ENCODE peak calls at places on chromosomes 16 and 17, in five cellular contexts. K is activated CD4-positive, CD25-positive, alpha-beta regulatory T cell; W is cardiac muscle cell; O is HFFc6; M is NAMALWA. B is an unnamed sample.

GRCh38 chr17:17691468-17692263 is 10.4 kb downstream of the RAI1 start:
- DNase-seq in K (no peak), M (peak; percentile 26), W (no peak), O (no peak), B (peak; percentile 89)

GRCh38 chr17:57557793-57558681 is 187.1 kb downstream of the CCDC182 start:
- DNase-seq in O (peak; percentile 63), K (no peak), W (no peak), M (peak; percentile 80), B (peak; percentile 81)

GRCh38 chr16:85176541-85177447 is 64.5 kb upstream of the CIBAR2 start:
- DNase-seq in O (no peak), W (no peak), K (no peak), M (peak; percentile 19), B (peak; percentile 28)

GRCh38 chr16:84925092-84925772 is 86.1 kb downstream of the ZDHHC7 start:
- DNase-seq in K (peak; percentile 30), W (peak; percentile 60), M (peak; percentile 74), O (no peak), B (peak; percentile 76)

GRCh38 chr17:80177986-80178590 is 8.3 kb downstream of the CARD14 start:
- DNase-seq in O (no peak), M (no peak), W (no peak), K (no peak), B (no peak)

GRCh38 chr16:71540-72341 is 690 bp downstream of the RHBDF1 start:
- DNase-seq in K (no peak), O (peak; percentile 70), M (no peak), W (peak; percentile 65), B (no peak)

GRCh38 chr17:58360664-58361063 is 8.7 kb upstream of the SUPT4H1 start:
- DNase-seq in O (no peak), M (no peak), K (no peak), W (no peak), B (no peak)

GRCh38 chr16:1389762-1390161 is 24.7 kb downstream of the UNKL start:
- DNase-seq in W (no peak), K (no peak), O (no peak), M (no peak), B (no peak)

GRCh38 chr16:72715267-72715666 is 332.7 kb downstream of the ZFHX3 start:
- DNase-seq in W (no peak), O (no peak), K (no peak), M (no peak), B (no peak)

GRCh38 chr16:68264128-68265077 is at the start of gene SLC7A6:
- DNase-seq in O (peak; percentile 69), W (peak; percentile 80), K (peak; percentile 63), M (peak; percentile 91), B (peak; percentile 88)

GRCh38 chr17:66954632-66955031 is 9.9 kb upstream of the CACNG4 start:
- DNase-seq in M (no peak), W (no peak), O (no peak), K (no peak), B (no peak)

GRCh38 chr16:2212362-2213324 is 2.0 kb upstream of the BRICD5 start:
- DNase-seq in O (no peak), K (no peak), M (no peak), W (no peak), B (peak; percentile 76)

GRCh38 chr16:87487361-87487924 is 5.4 kb downstream of the ZCCHC14 start:
- DNase-seq in O (no peak), W (peak; percentile 30), K (peak; percentile 27), M (no peak), B (no peak)

GRCh38 chr16:47492428-47493357 is 31.6 kb downstream of the PHKB start:
- DNase-seq in K (no peak), O (no peak), W (no peak), M (peak; percentile 87), B (peak; percentile 99)